ENCODE peak calls at places on chromosomes 12 and 14, in nine cellular contexts. B, K, V, P, Q, C, A, G and X are unnamed samples.

GRCh38 chr14:20429801-20430669 is 5.9 kb downstream of the KLHL33 start:
- DNase-seq in B (no peak), K (no peak), V (no peak), P (no peak), Q (no peak), C (no peak), A (no peak), G (no peak), X (no peak)

GRCh38 chr14:99537399-99537798 is 56.2 kb downstream of the CCNK start:
- DNase-seq in B (peak), K (peak), V (peak), P (no peak), Q (no peak), C (peak), A (peak), G (no peak), X (no peak)

GRCh38 chr12:52175411-52176350 is 16.1 kb downstream of the KRT80 start:
- DNase-seq in B (no peak), K (no peak), V (peak), P (no peak), Q (no peak), C (peak), A (peak), G (no peak), X (no peak)

GRCh38 chr12:26198742-26199141 is 3.4 kb downstream of the SSPN start:
- DNase-seq in B (peak), K (no peak), V (peak), P (no peak), Q (no peak), C (peak), A (peak), G (no peak), X (no peak)

GRCh38 chr14:48914382-48914781 is 671.8 kb downstream of the RPS29 start:
- DNase-seq in B (no peak), K (no peak), V (no peak), P (no peak), Q (no peak), C (no peak), A (no peak), G (no peak), X (no peak)

GRCh38 chr14:48805315-48805714 is 780.9 kb downstream of the RPS29 start:
- DNase-seq in B (no peak), K (no peak), V (no peak), P (no peak), Q (no peak), C (no peak), A (no peak), G (no peak), X (no peak)

GRCh38 chr14:26593377-26593776 is 4.5 kb downstream of the NOVA1 start:
- DNase-seq in B (no peak), K (no peak), V (no peak), P (no peak), Q (no peak), C (no peak), A (no peak), G (no peak), X (no peak)

GRCh38 chr14:73753043-73753886 is 39.1 kb upstream of the PNMA1 start:
- DNase-seq in B (no peak), K (no peak), V (peak), P (no peak), Q (peak), C (peak), A (peak), G (no peak), X (no peak)

GRCh38 chr14:59254146-59254910 is 65.9 kb downstream of the DAAM1 start:
- DNase-seq in B (peak), K (peak), V (peak), P (no peak), Q (no peak), C (peak), A (peak), G (peak), X (no peak)

GRCh38 chr14:100067971-100068959 is 3.0 kb downstream of the EVL start:
- DNase-seq in B (no peak), K (peak), V (peak), P (peak), Q (peak), C (no peak), A (peak), G (no peak), X (peak)

GRCh38 chr14:66426451-66426850 is 59.7 kb upstream of the CCDC196 start:
- DNase-seq in B (no peak), K (no peak), V (no peak), P (no peak), Q (no peak), C (no peak), A (no peak), G (no peak), X (no peak)

GRCh38 chr14:65461730-65462129 is 49.2 kb downstream of the FUT8 start:
- DNase-seq in B (no peak), K (no peak), V (peak), P (peak), Q (no peak), C (peak), A (peak), G (no peak), X (no peak)

GRCh38 chr12:118625050-118625675 is 248.8 kb downstream of the SUDS3 start:
- DNase-seq in B (no peak), K (peak), V (no peak), P (no peak), Q (no peak), C (no peak), A (no peak), G (no peak), X (no peak)

GRCh38 chr14:37172024-37172869 is at the start of gene SLC25A21:
- DNase-seq in B (peak), K (peak), V (peak), P (no peak), Q (no peak), C (peak), A (peak), G (peak), X (no peak)

GRCh38 chr12:14795028-14795448 is 8.2 kb downstream of the WBP11 start:
- DNase-seq in B (no peak), K (no peak), V (peak), P (no peak), Q (no peak), C (no peak), A (no peak), G (no peak), X (no peak)

GRCh38 chr12:68200854-68201253 is 24.8 kb downstream of the IL26 start:
- DNase-seq in B (no peak), K (no peak), V (peak), P (no peak), Q (no peak), C (peak), A (no peak), G (no peak), X (no peak)

GRCh38 chr14:73027546-73027945 is 640 bp upstream of the ZFYVE1 start:
- DNase-seq in B (no peak), K (no peak), V (no peak), P (no peak), Q (no peak), C (no peak), A (no peak), G (no peak), X (no peak)

GRCh38 chr14:86510503-86510902 is 980.6 kb downstream of the FLRT2 start:
- DNase-seq in B (peak), K (no peak), V (peak), P (no peak), Q (no peak), C (peak), A (no peak), G (no peak), X (no peak)

GRCh38 chr12:45050331-45050750 is 558 bp downstream of the DBX2 start:
- DNase-seq in B (no peak), K (no peak), V (no peak), P (no peak), Q (no peak), C (no peak), A (no peak), G (no peak), X (no peak)

GRCh38 chr12:5733136-5733755 is 211.8 kb downstream of the ANO2 start:
- DNase-seq in B (no peak), K (no peak), V (no peak), P (no peak), Q (no peak), C (no peak), A (peak), G (no peak), X (no peak)

GRCh38 chr12:72346331-72346944 is 74.3 kb downstream of the TRHDE start:
- DNase-seq in B (peak), K (peak), V (peak), P (peak), Q (no peak), C (peak), A (peak), G (peak), X (peak)

GRCh38 chr12:116324684-116325664 is 47.5 kb upstream of the MED13L start:
- DNase-seq in B (no peak), K (no peak), V (no peak), P (no peak), Q (no peak), C (no peak), A (no peak), G (no peak), X (peak)

GRCh38 chr14:61573748-61574513 is 121.4 kb upstream of the HIF1A start:
- DNase-seq in B (no peak), K (no peak), V (peak), P (no peak), Q (no peak), C (peak), A (peak), G (no peak), X (no peak)

GRCh38 chr12:22684124-22684523 is 59.2 kb downstream of the ETNK1 start:
- DNase-seq in B (no peak), K (no peak), V (no peak), P (no peak), Q (no peak), C (no peak), A (no peak), G (no peak), X (no peak)

GRCh38 chr14:31027847-31028246 is 1.7 kb upstream of the STRN3 start:
- DNase-seq in B (no peak), K (no peak), V (no peak), P (no peak), Q (no peak), C (no peak), A (no peak), G (no peak), X (no peak)

GRCh38 chr14:55807536-55807935 is 227.5 kb downstream of the KTN1 start:
- DNase-seq in B (no peak), K (no peak), V (no peak), P (no peak), Q (no peak), C (no peak), A (no peak), G (no peak), X (no peak)

GRCh38 chr14:28608438-28608837 is 158.1 kb upstream of the FOXG1 start:
- DNase-seq in B (no peak), K (no peak), V (peak), P (no peak), Q (no peak), C (peak), A (no peak), G (no peak), X (no peak)

GRCh38 chr14:51576899-51577298 is 74.8 kb upstream of the FRMD6 start:
- DNase-seq in B (no peak), K (no peak), V (no peak), P (no peak), Q (no peak), C (no peak), A (peak), G (no peak), X (no peak)

GRCh38 chr12:109770104-109770860 is 56.7 kb downstream of the FAM222A start:
- DNase-seq in B (no peak), K (peak), V (no peak), P (no peak), Q (no peak), C (no peak), A (no peak), G (no peak), X (no peak)

GRCh38 chr14:55600784-55601561 is 21.0 kb downstream of the KTN1 start:
- DNase-seq in B (no peak), K (no peak), V (peak), P (no peak), Q (no peak), C (peak), A (peak), G (no peak), X (no peak)

GRCh38 chr14:24556756-24557155 is 19.3 kb downstream of the CTSG start:
- DNase-seq in B (no peak), K (no peak), V (no peak), P (no peak), Q (no peak), C (peak), A (peak), G (no peak), X (no peak)

GRCh38 chr12:128513831-128514230 is 246.9 kb downstream of the TMEM132C start:
- DNase-seq in B (no peak), K (no peak), V (no peak), P (no peak), Q (no peak), C (no peak), A (no peak), G (no peak), X (no peak)

GRCh38 chr12:15146585-15146984 is 74.6 kb downstream of the RERG start:
- DNase-seq in B (no peak), K (no peak), V (peak), P (no peak), Q (no peak), C (no peak), A (peak), G (no peak), X (no peak)

GRCh38 chr12:23851602-23852001 is 97.9 kb downstream of the SOX5 start:
- DNase-seq in B (no peak), K (no peak), V (no peak), P (no peak), Q (no peak), C (no peak), A (no peak), G (no peak), X (no peak)

GRCh38 chr12:131056626-131057025 is 102.9 kb downstream of the ADGRD1 start:
- DNase-seq in B (no peak), K (no peak), V (no peak), P (no peak), Q (no peak), C (no peak), A (no peak), G (no peak), X (no peak)

GRCh38 chr14:80491131-80491530 is 279.8 kb upstream of the DIO2 start:
- DNase-seq in B (no peak), K (no peak), V (peak), P (peak), Q (no peak), C (peak), A (no peak), G (peak), X (no peak)

GRCh38 chr12:108724054-108724889 is 7.0 kb downstream of the CORO1C start:
- DNase-seq in B (no peak), K (peak), V (no peak), P (no peak), Q (no peak), C (peak), A (peak), G (no peak), X (no peak)

GRCh38 chr14:91164676-91165075 is 50.8 kb downstream of the DGLUCY start:
- DNase-seq in B (no peak), K (peak), V (no peak), P (no peak), Q (no peak), C (no peak), A (peak), G (no peak), X (no peak)

GRCh38 chr12:75846102-75846501 is 185.5 kb downstream of the PHLDA1 start:
- DNase-seq in B (no peak), K (no peak), V (no peak), P (no peak), Q (no peak), C (no peak), A (no peak), G (no peak), X (no peak)

GRCh38 chr12:124224535-124225110 is 70.3 kb upstream of the RFLNA start:
- DNase-seq in B (no peak), K (no peak), V (no peak), P (no peak), Q (no peak), C (no peak), A (no peak), G (no peak), X (no peak)
- TF ChIP-seq CTCF in B (no peak), K (no peak), V (no peak), P (no peak), Q (no peak), C (no peak), A (no peak), G (no peak), X (no peak)

DNA sequence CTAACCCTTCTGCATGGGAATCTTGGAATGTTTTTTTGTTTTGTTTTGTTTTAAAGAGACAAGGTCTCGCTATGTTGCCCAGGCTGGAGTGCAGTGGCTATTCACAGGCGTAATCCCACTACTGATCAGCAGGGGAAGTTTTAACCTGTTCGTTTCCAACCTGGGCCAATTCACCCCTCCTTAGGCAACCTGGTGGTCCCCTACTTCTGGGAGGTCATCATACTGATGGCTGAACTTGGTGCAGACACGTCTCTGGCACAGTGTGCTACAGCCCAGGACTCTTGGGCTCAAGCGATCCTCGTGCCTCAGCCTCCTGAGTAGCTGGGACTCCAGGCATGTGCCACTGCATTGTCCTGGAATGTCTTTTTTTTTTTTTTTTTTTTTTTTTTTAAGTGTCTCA is 48.9 kb upstream of the ISM2 start:
- DNase-seq in B (no peak), K (no peak), V (no peak), P (no peak), Q (no peak), C (no peak), A (no peak), G (no peak), X (no peak)
- TF ChIP-seq CTCF in B (no peak), K (no peak), V (peak), P (peak), Q (no peak), C (no peak), A (peak), G (no peak), X (no peak)

DNA sequence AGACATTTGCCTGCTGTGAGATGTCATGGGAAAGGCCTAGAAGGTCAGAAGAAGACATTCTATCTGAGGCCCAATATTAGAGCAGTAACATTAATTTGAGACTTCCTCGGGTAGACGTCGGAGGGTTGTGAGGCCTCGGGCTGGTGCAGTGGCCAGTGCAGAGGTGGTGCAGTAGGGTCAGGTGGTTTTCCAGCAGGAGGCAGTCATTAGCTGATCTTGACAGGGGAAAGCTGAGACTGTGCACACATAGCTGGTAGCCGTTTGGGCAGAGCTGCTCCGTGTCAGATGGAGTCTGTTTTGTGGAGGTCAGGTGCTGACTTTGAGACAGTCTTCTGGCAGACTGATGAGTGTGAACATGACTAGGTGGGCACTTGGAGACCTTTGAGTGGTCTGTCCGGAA is 65.7 kb upstream of the ASPG start:
- DNase-seq in B (no peak), K (no peak), V (no peak), P (no peak), Q (no peak), C (no peak), A (no peak), G (no peak), X (no peak)
- TF ChIP-seq CTCF in B (no peak), K (no peak), V (no peak), P (no peak), Q (no peak), C (no peak), A (no peak), G (no peak), X (no peak)

GRCh38 chr14:47705683-47706082 is 30.3 kb upstream of the MDGA2 start:
- DNase-seq in B (no peak), K (no peak), V (no peak), P (no peak), Q (no peak), C (no peak), A (no peak), G (no peak), X (no peak)
- TF ChIP-seq CTCF in B (no peak), K (no peak), V (no peak), P (no peak), Q (no peak), C (no peak), A (no peak), G (no peak), X (no peak)

DNA sequence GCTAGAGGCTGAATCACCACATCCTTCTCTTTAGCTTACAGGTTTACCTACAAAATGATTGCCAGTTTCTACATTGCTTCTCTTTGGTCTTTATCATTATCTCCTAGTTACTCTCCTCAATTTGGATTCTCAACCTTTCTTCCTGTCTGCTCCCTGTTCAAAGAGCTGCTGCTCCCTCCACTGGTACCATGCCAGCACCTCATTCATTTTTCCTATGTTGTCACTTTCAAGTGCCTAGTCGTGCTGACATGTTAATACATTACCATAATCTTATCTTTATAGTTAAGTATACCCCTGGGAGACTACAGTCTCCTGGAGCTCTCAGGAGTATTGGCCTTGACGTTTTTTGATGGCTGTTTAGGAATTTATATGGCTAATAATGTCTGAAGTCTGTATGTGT is 14.2 kb downstream of the FRS2 start:
- DNase-seq in B (no peak), K (no peak), V (no peak), P (no peak), Q (no peak), C (no peak), A (no peak), G (no peak), X (no peak)
- TF ChIP-seq CTCF in B (no peak), K (no peak), V (no peak), P (no peak), Q (no peak), C (no peak), A (no peak), G (no peak), X (no peak)

DNA sequence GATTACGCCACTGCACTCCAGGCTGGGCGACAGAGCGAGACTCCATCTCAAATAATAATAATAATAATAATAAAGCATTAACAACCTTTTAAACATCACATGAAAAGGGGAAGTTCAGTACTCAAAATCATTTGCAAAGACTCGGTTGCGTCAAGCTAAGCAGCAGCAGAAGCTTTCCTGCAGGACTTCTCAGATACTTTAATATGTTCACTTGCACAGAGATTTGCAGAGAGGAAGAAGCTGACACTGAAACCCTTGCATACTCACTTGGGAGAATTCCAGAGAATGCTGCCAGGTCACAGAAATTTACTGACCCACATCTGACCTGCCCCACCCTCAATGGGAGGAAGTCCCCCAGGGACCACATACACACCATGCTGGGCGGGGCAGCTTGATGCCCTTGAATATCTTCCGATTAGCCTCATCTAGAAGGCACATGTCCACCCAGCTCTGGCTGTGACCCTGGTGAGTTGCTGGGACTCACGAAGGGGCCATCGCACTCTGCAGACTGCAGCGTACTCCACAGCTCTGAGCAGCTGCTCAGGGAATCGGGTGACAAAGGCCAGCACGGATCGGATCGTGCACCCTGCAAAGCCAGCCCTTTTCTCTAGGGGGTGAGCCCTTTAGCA is 83.3 kb downstream of the ITPK1 start:
- DNase-seq in B (no peak), K (peak), V (no peak), P (no peak), Q (no peak), C (no peak), A (no peak), G (peak), X (no peak)
- TF ChIP-seq CTCF in B (no peak), K (no peak), V (no peak), P (no peak), Q (no peak), C (no peak), A (no peak), G (no peak), X (no peak)

GRCh38 chr12:113837528-113838296 is 128.4 kb downstream of the RBM19 start:
- DNase-seq in B (no peak), K (no peak), V (no peak), P (no peak), Q (no peak), C (no peak), A (no peak), G (no peak), X (no peak)
- TF ChIP-seq CTCF in B (no peak), K (no peak), V (peak), P (peak), Q (no peak), C (peak), A (no peak), G (peak), X (no peak)